ENCODE peak calls at places on chromosomes 12 and 14, in six cellular contexts. U, X, Q, P, A and W are unnamed samples.

GRCh38 chr14:69663322-69663686 is 51.9 kb downstream of the SUSD6 start:
- DNase-seq in U (no peak), X (no peak), Q (no peak), P (no peak), A (no peak), W (no peak)

GRCh38 chr14:75982724-75983358 is 1.0 kb upstream of the TGFB3 start:
- DNase-seq in U (no peak), X (no peak), Q (peak), P (no peak), A (no peak), W (no peak)

GRCh38 chr12:21509768-21510167 is 8.2 kb downstream of the GOLT1B start:
- DNase-seq in U (no peak), X (no peak), Q (no peak), P (no peak), A (peak), W (no peak)

GRCh38 chr12:115433014-115433634 is 749.1 kb upstream of the TBX3 start:
- DNase-seq in U (no peak), X (no peak), Q (no peak), P (no peak), A (no peak), W (no peak)

GRCh38 chr14:103509864-103510263 is 12.8 kb downstream of the CKB start:
- DNase-seq in U (no peak), X (no peak), Q (no peak), P (no peak), A (no peak), W (no peak)

GRCh38 chr12:111673503-111673902 is 12.3 kb downstream of the BRAP start:
- DNase-seq in U (no peak), X (no peak), Q (peak), P (no peak), A (no peak), W (no peak)

GRCh38 chr12:82708507-82708906 is 21.8 kb downstream of the TMTC2 start:
- DNase-seq in U (no peak), X (no peak), Q (peak), P (no peak), A (no peak), W (no peak)

GRCh38 chr12:1915082-1915968 is 3.1 kb downstream of the CACNA2D4 start:
- DNase-seq in U (peak), X (no peak), Q (peak), P (peak), A (peak), W (no peak)

GRCh38 chr12:52278931-52279682 is 4.7 kb downstream of the KRT86 start:
- DNase-seq in U (peak), X (peak), Q (peak), P (peak), A (peak), W (peak)

GRCh38 chr14:51368721-51369163 is 128.7 kb downstream of the TMX1 start:
- DNase-seq in U (no peak), X (no peak), Q (peak), P (no peak), A (no peak), W (no peak)

GRCh38 chr12:51048601-51049369 is 658 bp downstream of the LETMD1 start:
- DNase-seq in U (no peak), X (no peak), Q (no peak), P (no peak), A (peak), W (no peak)

GRCh38 chr12:68439368-68440045 is 107.3 kb upstream of the MDM1 start:
- DNase-seq in U (no peak), X (no peak), Q (no peak), P (no peak), A (no peak), W (no peak)

GRCh38 chr12:124685689-124685993 is 118.2 kb upstream of the NCOR2 start:
- DNase-seq in U (no peak), X (no peak), Q (no peak), P (no peak), A (no peak), W (no peak)

GRCh38 chr12:132261328-132262138 is 67.9 kb downstream of the GALNT9 start:
- DNase-seq in U (no peak), X (no peak), Q (no peak), P (no peak), A (no peak), W (no peak)

GRCh38 chr12:50283230-50283923 is at the start of gene LIMA1:
- DNase-seq in U (peak), X (peak), Q (peak), P (peak), A (peak), W (peak)

GRCh38 chr12:14850929-14851663 is 7.8 kb upstream of the ART4 start:
- DNase-seq in U (no peak), X (no peak), Q (no peak), P (no peak), A (no peak), W (no peak)

GRCh38 chr12:78490841-78491240 is 373.7 kb upstream of the SYT1 start:
- DNase-seq in U (no peak), X (no peak), Q (peak), P (no peak), A (no peak), W (no peak)

GRCh38 chr12:49880756-49881390 is 22.8 kb downstream of the FAIM2 start:
- DNase-seq in U (no peak), X (no peak), Q (no peak), P (no peak), A (no peak), W (no peak)

GRCh38 chr12:117143008-117143532 is 43.9 kb upstream of the TESC start:
- DNase-seq in U (no peak), X (no peak), Q (no peak), P (no peak), A (peak), W (no peak)

GRCh38 chr12:21065845-21066244 is 65.1 kb upstream of the SLCO1B1 start:
- DNase-seq in U (no peak), X (no peak), Q (no peak), P (no peak), A (no peak), W (no peak)

GRCh38 chr12:120235369-120236123 is 30.0 kb downstream of the PXN start:
- DNase-seq in U (no peak), X (peak), Q (no peak), P (no peak), A (no peak), W (no peak)

GRCh38 chr12:105814283-105814682 is 324.5 kb downstream of the NUAK1 start:
- DNase-seq in U (no peak), X (no peak), Q (no peak), P (no peak), A (no peak), W (no peak)

GRCh38 chr12:23634344-23634743 is 315.1 kb downstream of the SOX5 start:
- DNase-seq in U (no peak), X (no peak), Q (no peak), P (no peak), A (no peak), W (no peak)

GRCh38 chr12:12010277-12011031 is 60.3 kb upstream of the BCL2L14 start:
- DNase-seq in U (no peak), X (no peak), Q (peak), P (peak), A (peak), W (peak)

GRCh38 chr12:63151061-63151897 is at the start of gene AVPR1A:
- DNase-seq in U (no peak), X (no peak), Q (no peak), P (no peak), A (no peak), W (no peak)

GRCh38 chr12:132046561-132046960 is 96.8 kb downstream of the EP400 start:
- DNase-seq in U (no peak), X (no peak), Q (peak), P (peak), A (no peak), W (no peak)

GRCh38 chr14:23827100-23827892 is 126.3 kb upstream of the DHRS4 start:
- DNase-seq in U (no peak), X (no peak), Q (peak), P (no peak), A (no peak), W (no peak)

GRCh38 chr12:57735952-57736742 is 2.4 kb downstream of the AGAP2 start:
- DNase-seq in U (no peak), X (peak), Q (peak), P (no peak), A (no peak), W (no peak)

GRCh38 chr12:4703676-4704075 is 16.5 kb upstream of the GALNT8 start:
- DNase-seq in U (no peak), X (no peak), Q (no peak), P (no peak), A (no peak), W (no peak)

GRCh38 chr12:3491938-3492867 is 1.2 kb downstream of the PRMT8 start:
- DNase-seq in U (peak), X (peak), Q (peak), P (no peak), A (peak), W (peak)

GRCh38 chr14:93035917-93036651 is 79.6 kb downstream of the ITPK1 start:
- DNase-seq in U (no peak), X (peak), Q (no peak), P (no peak), A (no peak), W (no peak)

GRCh38 chr12:120006248-120006975 is 17.4 kb downstream of the BICDL1 start:
- DNase-seq in U (no peak), X (no peak), Q (no peak), P (no peak), A (peak), W (no peak)

GRCh38 chr12:118980407-118981014 is 830 bp upstream of the SRRM4 start:
- DNase-seq in U (no peak), X (peak), Q (no peak), P (no peak), A (no peak), W (no peak)